ENCODE peak calls at places on chromosome 1, in nine cellular contexts. E is K562, Z is thyroid gland, T is GM23248, U is PC-9, A is suprapubic skin, Q is hepatocyte, Y is PC-3, X is lower lobe of right lung. G is an unnamed sample.
A peak's percentile ranks its signal among the peaks of the same experiment; 100 is the strongest.

GRCh38 chr1:31497601-31498000 is 78.7 kb upstream of the TINAGL1 start:
- DNase-seq in Q (no peak), X (no peak), T (no peak), A (no peak), U (no peak), E (no peak), Y (peak; percentile 77), Z (no peak), G (no peak)

GRCh38 chr1:238201992-238202391 is 311.3 kb upstream of the ZP4 start:
- DNase-seq in T (no peak), A (no peak), Z (no peak), X (no peak), Q (no peak), Y (no peak), E (no peak), U (no peak), G (no peak)

GRCh38 chr1:5995871-5996630 is 3.8 kb upstream of the NPHP4 start:
- DNase-seq in T (no peak), Q (no peak), X (peak; percentile 37), Z (no peak), U (no peak), E (peak; percentile 25), Y (no peak), A (no peak), G (no peak)

GRCh38 chr1:41613646-41614592 is 129.4 kb upstream of the EDN2 start:
- DNase-seq in T (peak; percentile 75), Y (no peak), A (no peak), U (no peak), E (no peak), Z (no peak), X (no peak), Q (no peak), G (no peak)

GRCh38 chr1:40736085-40736531 is 44.6 kb downstream of the NFYC start:
- DNase-seq in X (no peak), E (no peak), T (peak; percentile 60), A (no peak), U (no peak), Z (no peak), Y (no peak), Q (no peak), G (no peak)

GRCh38 chr1:15459771-15460719 is 3.5 kb downstream of the CELA2A start:
- DNase-seq in Q (no peak), A (no peak), Y (no peak), T (peak; percentile 52), X (no peak), Z (no peak), U (no peak), E (no peak), G (no peak)

GRCh38 chr1:21344750-21345443 is 54.6 kb upstream of the ECE1 start:
- DNase-seq in E (no peak), T (peak; percentile 57), U (no peak), Q (no peak), Z (no peak), X (peak; percentile 58), Y (no peak), A (peak; percentile 77), G (no peak)

GRCh38 chr1:1310476-1311053 is 2.2 kb downstream of the PUSL1 start:
- DNase-seq in T (no peak), A (no peak), U (no peak), Q (no peak), Y (no peak), X (no peak), Z (no peak), E (no peak), G (no peak)

GRCh38 chr1:3135073-3135745 is 66.2 kb downstream of the PRDM16 start:
- DNase-seq in U (no peak), A (no peak), Z (no peak), Q (peak; percentile 45), Y (no peak), T (no peak), X (no peak), E (no peak), G (no peak)

GRCh38 chr1:179586107-179586823 is 5.4 kb upstream of the TDRD5 start:
- DNase-seq in U (peak; percentile 69), Z (peak; percentile 90), X (peak; percentile 56), A (peak; percentile 78), Q (peak; percentile 73), Y (peak; percentile 13), E (peak; percentile 65), T (peak; percentile 46), G (no peak)

GRCh38 chr1:207404849-207405525 is 49.1 kb upstream of the CR2 start:
- DNase-seq in Y (peak; percentile 93), E (peak; percentile 66), Q (peak; percentile 76), Z (no peak), A (no peak), U (no peak), T (peak; percentile 86), X (no peak), G (peak; percentile 65)

GRCh38 chr1:156929596-156930238 is 9.3 kb downstream of the LRRC71 start:
- DNase-seq in Z (no peak), T (no peak), Q (no peak), U (no peak), X (no peak), Y (no peak), E (no peak), A (no peak), G (no peak)
- H3K27me3 ChIP-seq in Z (no peaks in the 10 kb centered on the region), T (no peaks in the 10 kb centered on the region), Q (peaks cover 58% of the 10 kb centered on the region), U (no peaks in the 10 kb centered on the region), X (peaks cover 29% of the 10 kb centered on the region), Y (no peaks in the 10 kb centered on the region), E (no peaks in the 10 kb centered on the region), A (peaks cover 48% of the 10 kb centered on the region), G (no peaks in the 10 kb centered on the region)

GRCh38 chr1:205353612-205354011 is 3.1 kb downstream of the KLHDC8A start:
- DNase-seq in E (no peak), U (no peak), A (no peak), Y (no peak), X (no peak), T (no peak), Z (no peak), Q (no peak), G (no peak)
- H3K4me1 ChIP-seq in E (peaks cover 3% of the 10 kb centered on the region), U (peaks cover 2% of the 10 kb centered on the region), A (peaks cover 11% of the 10 kb centered on the region), Y (peaks cover 18% of the 10 kb centered on the region), X (peaks cover 9% of the 10 kb centered on the region), T (peaks cover 4% of the 10 kb centered on the region), Z (peaks cover 8% of the 10 kb centered on the region), Q (no peaks in the 10 kb centered on the region), G (peaks cover 27% of the 10 kb centered on the region)

GRCh38 chr1:201648066-201648910 is 109.4 kb downstream of the NAV1 start:
- DNase-seq in E (peak; percentile 76), A (peak; percentile 74), U (peak; percentile 52), Z (peak; percentile 79), T (peak; percentile 84), X (peak; percentile 55), Y (peak; percentile 27), Q (peak; percentile 77), G (no peak)

GRCh38 chr1:201645956-201646355 is 107.0 kb downstream of the NAV1 start:
- DNase-seq in E (no peak), X (no peak), Z (no peak), Y (no peak), U (no peak), A (no peak), T (peak; percentile 69), Q (no peak), G (no peak)

GRCh38 chr1:201647722-201648065 is 108.8 kb downstream of the NAV1 start:
- DNase-seq in Z (no peak), Q (no peak), U (no peak), T (no peak), E (no peak), A (no peak), X (no peak), Y (no peak), G (no peak)

GRCh38 chr1:201646623-201647022 is 107.7 kb downstream of the NAV1 start:
- DNase-seq in X (no peak), Z (no peak), U (no peak), A (no peak), Q (no peak), T (no peak), Y (no peak), E (no peak), G (no peak)

DNA sequence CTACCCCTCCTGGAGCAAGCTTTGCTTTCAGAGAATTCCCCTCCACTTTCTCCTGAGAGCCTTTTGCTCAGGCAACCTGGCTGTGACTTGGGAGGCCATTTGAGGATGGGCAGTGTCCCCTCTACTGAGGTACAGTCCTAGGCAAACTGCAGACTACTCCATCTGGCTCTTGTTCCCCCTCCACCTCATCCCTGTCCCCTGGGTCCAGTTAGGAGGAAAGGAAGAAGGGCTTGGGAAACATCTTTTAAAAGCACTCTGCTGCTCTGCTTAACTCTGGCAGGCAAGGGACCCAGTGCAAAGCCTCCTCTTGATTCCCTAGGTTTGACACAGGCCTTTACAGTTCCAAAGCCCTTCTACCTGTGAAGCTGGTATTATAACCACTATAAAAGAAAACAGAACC is 108.2 kb downstream of the NAV1 start:
- DNase-seq in E (no peak), Q (no peak), Y (no peak), T (no peak), Z (no peak), X (no peak), U (no peak), A (no peak), G (no peak)
- H3K27me3 ChIP-seq in E (peaks cover 10% of the 10 kb centered on the region), Q (peaks cover 31% of the 10 kb centered on the region), Y (no peaks in the 10 kb centered on the region), T (no peaks in the 10 kb centered on the region), Z (no peaks in the 10 kb centered on the region), X (peaks cover 16% of the 10 kb centered on the region), U (peaks cover 5% of the 10 kb centered on the region), A (peaks cover 2% of the 10 kb centered on the region), G (no peaks in the 10 kb centered on the region)

GRCh38 chr1:151716405-151716762 is 219 bp downstream of the CELF3 start:
- DNase-seq in Q (no peak), U (no peak), X (no peak), A (no peak), T (no peak), E (no peak), Y (no peak), Z (no peak), G (no peak)

GRCh38 chr1:151716771-151717631 is at the start of gene CELF3:
- DNase-seq in T (peak; percentile 32), A (no peak), X (no peak), Q (peak; percentile 49), E (peak; percentile 74), Y (no peak), U (no peak), Z (no peak), G (no peak)

GRCh38 chr1:151720190-151720953 is 950 bp upstream of the RIIAD1 start:
- DNase-seq in Y (no peak), U (no peak), E (no peak), T (peak; percentile 18), X (no peak), Q (no peak), A (no peak), Z (no peak), G (no peak)

GRCh38 chr1:151718011-151718431 is 1.4 kb upstream of the CELF3 start:
- DNase-seq in Z (no peak), X (no peak), T (peak; percentile 53), Y (peak; percentile 42), A (no peak), U (no peak), Q (no peak), E (no peak), G (no peak)

GRCh38 chr1:151718666-151719065 is 2.1 kb upstream of the CELF3 start:
- DNase-seq in A (no peak), T (no peak), E (no peak), U (no peak), X (no peak), Q (no peak), Y (no peak), Z (no peak), G (no peak)
- H3K4me1 ChIP-seq in A (peaks cover 35% of the 10 kb centered on the region), T (no peaks in the 10 kb centered on the region), E (peaks cover 21% of the 10 kb centered on the region), U (no peaks in the 10 kb centered on the region), X (peaks cover 29% of the 10 kb centered on the region), Q (peaks cover 24% of the 10 kb centered on the region), Y (peaks cover 5% of the 10 kb centered on the region), Z (peaks cover 6% of the 10 kb centered on the region), G (no peaks in the 10 kb centered on the region)

G was measured in HCT116.